ENCODE peak calls at places on chromosomes 6 and 20, in four cellular contexts. One of them, this sample, is unnamed.

GRCh38 chr20:1281279-1282057 is 15.4 kb downstream of the SNPH start:
- DNase-seq in esophagus squamous epithelium: no peak
- DNase-seq in testis: peak; percentile 4
- DNase-seq in H1: no peak
- DNase-seq in this sample: no peak

GRCh38 chr6:109397020-109397419 is 14.8 kb upstream of the CD164 start:
- DNase-seq in esophagus squamous epithelium: no peak
- DNase-seq in testis: no peak
- DNase-seq in H1: no peak
- DNase-seq in this sample: no peak

GRCh38 chr6:126904176-126904575 is 214.3 kb upstream of the RSPO3 start:
- DNase-seq in esophagus squamous epithelium: no peak
- DNase-seq in testis: no peak
- DNase-seq in H1: no peak
- DNase-seq in this sample: no peak

GRCh38 chr6:111480988-111481830 is 1.8 kb downstream of the REV3L start:
- DNase-seq in esophagus squamous epithelium: no peak
- DNase-seq in testis: no peak
- DNase-seq in H1: no peak
- DNase-seq in this sample: no peak

GRCh38 chr6:53906842-53907241 is 112.0 kb downstream of the LRRC1 start:
- DNase-seq in esophagus squamous epithelium: no peak
- DNase-seq in testis: peak; percentile 26
- DNase-seq in H1: no peak
- DNase-seq in this sample: peak; percentile 46

GRCh38 chr6:75386050-75386770 is 101.6 kb upstream of the TMEM30A start:
- DNase-seq in esophagus squamous epithelium: no peak
- DNase-seq in testis: no peak
- DNase-seq in H1: no peak
- DNase-seq in this sample: no peak

GRCh38 chr20:58713801-58714339 is 21.3 kb downstream of the NPEPL1 start:
- DNase-seq in esophagus squamous epithelium: no peak
- DNase-seq in testis: peak; percentile 10
- DNase-seq in H1: no peak
- DNase-seq in this sample: no peak

GRCh38 chr20:62586799-62587198 is 55.5 kb upstream of the SLCO4A1 start:
- DNase-seq in esophagus squamous epithelium: no peak
- DNase-seq in testis: no peak
- DNase-seq in H1: no peak
- DNase-seq in this sample: no peak

DNA sequence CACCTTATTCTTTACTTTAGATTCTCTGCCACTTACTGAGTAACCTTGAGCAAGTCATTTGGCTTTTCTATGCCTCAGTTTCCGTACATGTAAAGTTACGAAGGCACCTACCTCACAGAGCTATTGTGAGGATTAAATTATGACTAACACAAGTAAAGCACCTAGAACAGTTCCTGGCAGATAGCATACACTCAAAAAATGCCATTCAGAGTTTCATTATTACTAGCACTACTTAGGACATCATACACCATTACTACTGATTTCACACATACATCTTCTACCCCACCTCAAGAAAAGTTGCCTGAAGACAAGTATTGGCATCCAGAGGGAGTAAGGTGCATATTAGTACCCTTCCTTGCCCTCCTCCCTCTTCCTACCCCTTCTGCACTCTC is 107.8 kb downstream of the OGFRL1 start:
- DNase-seq in esophagus squamous epithelium: no peak
- DNase-seq in testis: no peak
- DNase-seq in H1: no peak
- DNase-seq in this sample: no peak
- TF ChIP-seq CTCF in esophagus squamous epithelium: no peak
- TF ChIP-seq CTCF in testis: no peak
- TF ChIP-seq CTCF in H1: no peak
- TF ChIP-seq CTCF in this sample: no peak

DNA sequence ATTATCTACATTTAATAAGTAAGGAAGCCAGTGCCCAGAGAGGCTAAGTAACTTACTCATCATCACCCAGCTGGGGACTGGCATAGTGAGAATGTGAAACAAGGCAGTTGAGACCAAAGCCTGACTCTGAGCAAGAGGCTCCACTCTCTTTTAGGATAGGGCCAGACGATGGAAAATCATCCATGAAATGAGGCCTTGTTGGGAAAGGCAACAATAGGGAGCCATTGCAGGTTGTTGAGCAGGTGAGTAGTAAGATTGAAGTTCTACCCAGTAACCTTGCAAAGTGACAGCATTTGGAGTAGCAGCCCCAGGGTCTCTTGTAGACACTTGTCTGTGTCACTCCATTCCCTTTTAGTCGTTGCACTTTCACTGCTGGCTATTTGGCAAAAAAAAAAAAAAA is 2.5 kb upstream of the CPNE5 start:
- DNase-seq in esophagus squamous epithelium: no peak
- DNase-seq in testis: no peak
- DNase-seq in H1: no peak
- DNase-seq in this sample: no peak
- H3K27ac ChIP-seq in esophagus squamous epithelium: no peak overlapping the region
- H3K27ac ChIP-seq in testis: no peak overlapping the region
- H3K27ac ChIP-seq in H1: no peak overlapping the region
- H3K27ac ChIP-seq in this sample: no peak overlapping the region

DNA sequence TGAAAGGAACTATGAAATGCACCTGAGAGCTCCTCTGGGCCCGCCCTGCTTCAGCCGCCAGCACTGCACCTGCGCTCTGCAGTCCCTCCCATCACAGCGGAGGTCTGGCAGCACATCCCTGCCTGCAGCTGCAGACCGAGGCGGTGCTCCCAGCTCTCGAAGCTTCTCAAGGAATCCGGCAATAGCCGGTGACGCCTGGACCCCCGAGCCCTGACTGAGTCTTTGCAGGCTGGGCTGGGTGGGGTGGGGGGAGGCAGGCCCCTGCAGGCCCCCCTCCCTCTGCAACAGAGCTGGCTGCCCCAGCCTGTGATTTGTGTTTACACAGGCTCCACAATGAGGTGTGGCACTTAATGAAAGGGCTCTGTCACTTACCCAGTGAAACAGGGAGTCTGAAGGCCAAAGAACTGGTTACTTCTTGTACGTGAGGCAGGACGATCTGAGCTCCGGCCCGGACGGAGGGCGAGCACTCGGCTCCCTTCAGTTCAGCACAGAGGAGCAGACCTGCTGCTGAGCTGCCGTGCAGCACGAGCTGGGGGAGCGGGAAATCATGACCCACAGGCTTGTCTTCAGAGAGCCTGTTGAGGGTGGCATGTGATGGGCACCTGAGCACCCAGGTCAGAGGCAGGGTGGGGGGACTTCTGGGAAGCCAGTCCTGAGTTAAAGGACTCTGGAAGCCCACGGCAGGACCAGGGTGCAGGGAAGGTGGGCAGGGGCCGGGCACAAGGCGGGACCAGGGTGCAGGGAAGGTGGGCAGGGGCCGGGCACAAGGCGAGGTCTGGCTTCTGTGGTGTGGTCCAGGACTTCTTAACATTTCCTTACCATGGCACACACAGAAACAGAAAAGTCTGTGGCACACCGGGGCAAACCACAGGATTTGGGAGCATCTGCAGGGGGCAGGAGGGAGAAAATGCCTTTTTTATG is 192.3 kb upstream of the THBS2 start:
- DNase-seq in esophagus squamous epithelium: no peak
- DNase-seq in testis: no peak
- DNase-seq in H1: no peak
- DNase-seq in this sample: peak; percentile 63
- TF ChIP-seq CTCF in esophagus squamous epithelium: no peak
- TF ChIP-seq CTCF in testis: no peak
- TF ChIP-seq CTCF in H1: no peak
- TF ChIP-seq CTCF in this sample: no peak

DNA sequence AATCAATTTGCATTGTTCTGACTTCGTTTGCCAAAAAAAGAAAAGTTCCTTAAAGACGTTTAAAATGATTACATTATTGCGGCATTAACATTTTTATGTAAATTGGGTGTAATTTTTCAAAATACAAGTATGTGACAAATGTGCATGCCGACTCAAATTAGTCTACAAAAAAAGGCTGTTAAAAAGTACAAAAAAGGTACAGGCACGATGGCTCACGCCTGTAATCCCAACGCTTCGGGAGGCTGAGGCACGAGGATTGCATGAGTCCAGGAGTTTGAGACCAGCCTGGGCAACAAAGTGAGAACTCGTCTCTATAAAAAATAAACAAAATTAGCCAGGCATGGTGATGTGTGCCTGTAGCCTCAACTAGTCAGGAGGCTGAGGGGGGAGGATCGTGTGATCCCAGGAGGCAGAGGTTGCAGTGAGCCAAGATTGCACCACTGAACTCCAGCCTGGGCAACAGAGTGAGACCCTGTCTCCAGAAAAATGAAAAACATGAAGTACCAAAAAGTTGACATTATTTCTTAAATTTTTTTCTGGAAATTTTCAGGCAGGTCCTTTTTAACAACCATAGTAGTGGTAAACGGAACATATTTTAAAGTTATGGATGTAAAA is 90.2 kb downstream of the PTPN1 start:
- DNase-seq in esophagus squamous epithelium: no peak
- DNase-seq in testis: no peak
- DNase-seq in H1: no peak
- DNase-seq in this sample: no peak
- H3K27ac ChIP-seq in esophagus squamous epithelium: no peak overlapping the region
- H3K27ac ChIP-seq in testis: no peak overlapping the region
- H3K27ac ChIP-seq in H1: no peak overlapping the region
- H3K27ac ChIP-seq in this sample: no peak overlapping the region

DNA sequence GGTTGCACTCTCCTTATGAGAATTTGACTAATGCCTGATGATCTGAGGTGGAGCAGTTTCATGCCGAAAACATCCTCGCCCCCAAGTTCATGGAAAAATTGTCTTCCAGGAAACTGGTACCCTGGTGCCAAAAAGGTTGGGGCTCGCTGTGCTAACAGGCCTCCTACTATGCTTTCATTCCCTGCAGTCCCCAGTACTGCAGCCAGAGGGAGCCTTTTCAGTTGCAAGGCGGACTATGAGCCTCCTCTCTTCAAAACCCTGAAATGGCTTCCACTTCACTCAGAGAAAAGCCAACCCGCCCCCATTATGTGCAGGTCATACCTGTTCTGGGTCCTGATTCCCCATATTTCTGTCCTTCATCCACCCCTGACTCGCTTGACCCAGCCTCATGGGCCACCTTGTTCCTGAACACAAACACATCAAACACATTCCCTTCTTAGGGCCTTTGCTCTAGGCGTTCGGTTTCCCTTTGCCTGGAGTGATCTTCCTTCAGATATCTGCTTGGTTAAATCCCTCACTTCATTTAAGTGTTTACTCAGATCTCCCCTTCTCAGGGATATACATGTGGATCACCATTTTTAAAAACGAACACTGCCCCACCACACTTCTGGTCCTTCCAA is 173.7 kb downstream of the PHACTR1 start:
- DNase-seq in esophagus squamous epithelium: no peak
- DNase-seq in testis: peak; percentile 43
- DNase-seq in H1: no peak
- DNase-seq in this sample: no peak
- TF ChIP-seq CTCF in esophagus squamous epithelium: no peak
- TF ChIP-seq CTCF in testis: peak; percentile 18
- TF ChIP-seq CTCF in H1: peak; percentile 75
- TF ChIP-seq CTCF in this sample: no peak

This sample was measured in thyroid gland.